ENCODE peak calls at places on chromosomes 13 and 19, in nine cellular contexts. M is adrenal gland; D is A673; W is AG04450; H is heart right ventricle; V is fibroblast of lung; K is MM.1S; R is skeletal muscle cell; S is CD4-positive, CD25-positive, alpha-beta regulatory T cell. O is an unnamed sample.

GRCh38 chr13:52835071-52835793 is 13.2 kb downstream of the PCDH8 start:
- DNase-seq in M (no peak), D (no peak), W (no peak), H (no peak), V (no peak), K (no peak), R (no peak), S (no peak), O (no peak)

GRCh38 chr19:4775627-4776152 is 15.8 kb upstream of the FEM1A start:
- DNase-seq in M (no peak), D (no peak), W (no peak), H (no peak), V (no peak), K (no peak), R (no peak), S (no peak), O (no peak)

GRCh38 chr19:34226036-34226435 is 28.3 kb upstream of the GARRE1 start:
- DNase-seq in M (no peak), D (no peak), W (no peak), H (no peak), V (no peak), K (no peak), R (no peak), S (no peak), O (no peak)

GRCh38 chr19:38070573-38070972 is 153.4 kb downstream of the DPF1 start:
- DNase-seq in M (no peak), D (no peak), W (peak; percentile 43), H (no peak), V (peak; percentile 43), K (no peak), R (no peak), S (no peak), O (peak; percentile 30)

GRCh38 chr19:29671393-29672076 is 6.3 kb downstream of the PLEKHF1 start:
- DNase-seq in M (no peak), D (no peak), W (no peak), H (peak; percentile 46), V (no peak), K (no peak), R (no peak), S (peak; percentile 74), O (no peak)

GRCh38 chr19:8081569-8082550 is 29.3 kb downstream of the CCL25 start:
- DNase-seq in M (no peak), D (peak; percentile 27), W (no peak), H (no peak), V (peak; percentile 22), K (no peak), R (no peak), S (no peak), O (peak; percentile 70)

GRCh38 chr13:77034883-77035282 is 7.9 kb upstream of the FBXL3 start:
- DNase-seq in M (no peak), D (no peak), W (no peak), H (no peak), V (peak; percentile 65), K (no peak), R (peak; percentile 54), S (no peak), O (no peak)

GRCh38 chr19:4523306-4524110 is 5.2 kb upstream of the PLIN4 start:
- DNase-seq in M (no peak), D (no peak), W (no peak), H (no peak), V (peak; percentile 36), K (peak; percentile 39), R (no peak), S (no peak), O (peak; percentile 63)

GRCh38 chr19:39224910-39225309 is 19.9 kb downstream of the IFNL3 start:
- DNase-seq in M (no peak), D (no peak), W (no peak), H (no peak), V (no peak), K (no peak), R (no peak), S (no peak), O (no peak)

GRCh38 chr19:35921012-35921411 is 12.9 kb upstream of the TYROBP start:
- DNase-seq in M (no peak), D (no peak), W (no peak), H (no peak), V (no peak), K (no peak), R (no peak), S (no peak), O (no peak)

GRCh38 chr13:99129050-99129449 is 71.6 kb upstream of the UBAC2 start:
- DNase-seq in M (no peak), D (no peak), W (no peak), H (no peak), V (no peak), K (peak; percentile 73), R (no peak), S (no peak), O (no peak)

GRCh38 chr13:62653371-62653770 is 1237.7 kb upstream of the PCDH20 start:
- DNase-seq in M (no peak), D (peak; percentile 5), W (no peak), H (no peak), V (no peak), K (no peak), R (peak; percentile 2), S (no peak), O (no peak)

DNA sequence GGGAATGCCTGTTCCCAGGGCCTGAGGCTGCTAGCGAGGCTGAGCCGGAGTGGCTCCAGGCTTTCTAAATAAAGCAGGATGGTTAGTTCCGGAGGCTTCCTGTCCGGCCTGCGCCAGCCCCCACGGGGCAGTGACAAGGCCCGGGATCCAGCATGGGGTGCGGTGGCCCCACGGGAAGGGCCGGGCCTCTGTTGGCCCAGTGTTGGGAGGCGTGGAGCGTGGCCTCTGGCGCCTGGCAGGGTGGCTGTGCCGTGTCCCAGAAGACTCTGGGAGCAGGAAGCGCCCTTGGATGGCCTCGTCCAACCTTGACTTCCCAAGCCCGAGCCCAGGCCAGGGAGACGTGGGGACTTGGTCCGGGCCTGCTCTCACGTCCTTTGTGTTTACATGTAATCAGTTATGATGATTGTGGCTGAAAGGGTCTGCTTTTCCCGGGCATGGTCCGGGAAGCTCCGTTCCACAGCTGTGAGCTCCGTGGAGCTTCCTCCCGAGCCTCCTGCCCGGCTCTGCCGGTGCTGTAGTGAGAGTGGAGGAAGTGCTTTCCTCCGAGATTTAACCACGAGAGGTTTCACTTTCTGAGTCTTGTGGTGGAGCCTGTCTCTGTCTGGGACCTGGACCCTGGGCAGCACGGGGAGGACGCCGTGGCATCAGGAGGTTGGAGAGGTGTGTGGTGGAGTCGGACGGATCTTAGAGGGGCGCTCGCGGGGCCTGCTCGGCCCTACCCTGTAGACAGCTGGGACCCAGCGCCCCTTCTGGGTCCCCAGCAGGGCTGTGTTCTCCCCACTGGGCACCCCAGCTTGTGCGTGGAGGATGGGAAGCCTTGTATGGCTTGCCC is 4.6 kb downstream of the GNA11 start:
- DNase-seq in M (peak; percentile 54), D (no peak), W (no peak), H (peak; percentile 85), V (peak; percentile 28), K (no peak), R (no peak), S (no peak), O (no peak)
- H3K4me3 ChIP-seq in M (peak overlapping the region; percentile 93), D (no peak overlapping the region), W (peak overlapping the region; percentile 41), H (peak overlapping the region; percentile 99), V (peak overlapping the region; percentile 36), K (no peak overlapping the region), R (peak overlapping the region; percentile 23), S (no peak overlapping the region), O (no peak overlapping the region)

GRCh38 chr19:49583239-49583638 is 2.1 kb downstream of the PRRG2 start:
- DNase-seq in M (no peak), D (no peak), W (no peak), H (no peak), V (no peak), K (no peak), R (no peak), S (no peak), O (no peak)

GRCh38 chr19:49580264-49581006 is at the start of gene NOSIP:
- DNase-seq in M (peak; percentile 94), D (peak; percentile 98), W (peak; percentile 91), H (peak; percentile 97), V (peak; percentile 98), K (peak; percentile 97), R (peak; percentile 87), S (peak; percentile 94), O (peak; percentile 98)

GRCh38 chr19:49579947-49580263 is 451 bp downstream of the NOSIP start:
- DNase-seq in M (no peak), D (no peak), W (no peak), H (no peak), V (no peak), K (no peak), R (no peak), S (no peak), O (no peak)

GRCh38 chr19:49581007-49581508 is at the start of gene PRRG2:
- DNase-seq in M (no peak), D (no peak), W (no peak), H (no peak), V (no peak), K (no peak), R (no peak), S (no peak), O (no peak)

DNA sequence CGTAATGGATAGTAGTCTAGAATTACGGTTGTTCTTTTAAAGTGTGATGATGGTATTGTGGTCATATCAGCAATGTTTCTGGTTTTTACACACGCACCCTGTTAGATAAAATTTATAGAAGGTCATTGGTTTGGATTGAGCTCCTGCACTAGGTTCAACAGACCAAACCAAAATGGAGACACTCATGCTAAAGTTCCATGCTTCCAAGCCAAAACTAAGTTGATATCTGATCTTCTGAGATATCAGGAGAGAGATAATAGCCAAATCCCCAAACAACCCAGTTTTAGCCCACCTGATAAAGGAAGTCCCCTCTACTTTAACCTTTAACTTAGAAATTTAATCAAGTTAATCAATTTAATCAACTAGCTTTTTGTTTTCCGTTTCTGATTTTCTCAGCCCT is 1.2 kb downstream of the NOSIP start:
- DNase-seq in M (no peak), D (no peak), W (no peak), H (no peak), V (no peak), K (no peak), R (no peak), S (no peak), O (no peak)
- H3K4me3 ChIP-seq in M (peak overlapping the region; percentile 76), D (peak overlapping the region; percentile 85), W (peak overlapping the region; percentile 97), H (no peak overlapping the region), V (peak overlapping the region; percentile 68), K (peak overlapping the region; percentile 77), R (peak overlapping the region; percentile 79), S (peak overlapping the region; percentile 94), O (peak overlapping the region; percentile 73)

DNA sequence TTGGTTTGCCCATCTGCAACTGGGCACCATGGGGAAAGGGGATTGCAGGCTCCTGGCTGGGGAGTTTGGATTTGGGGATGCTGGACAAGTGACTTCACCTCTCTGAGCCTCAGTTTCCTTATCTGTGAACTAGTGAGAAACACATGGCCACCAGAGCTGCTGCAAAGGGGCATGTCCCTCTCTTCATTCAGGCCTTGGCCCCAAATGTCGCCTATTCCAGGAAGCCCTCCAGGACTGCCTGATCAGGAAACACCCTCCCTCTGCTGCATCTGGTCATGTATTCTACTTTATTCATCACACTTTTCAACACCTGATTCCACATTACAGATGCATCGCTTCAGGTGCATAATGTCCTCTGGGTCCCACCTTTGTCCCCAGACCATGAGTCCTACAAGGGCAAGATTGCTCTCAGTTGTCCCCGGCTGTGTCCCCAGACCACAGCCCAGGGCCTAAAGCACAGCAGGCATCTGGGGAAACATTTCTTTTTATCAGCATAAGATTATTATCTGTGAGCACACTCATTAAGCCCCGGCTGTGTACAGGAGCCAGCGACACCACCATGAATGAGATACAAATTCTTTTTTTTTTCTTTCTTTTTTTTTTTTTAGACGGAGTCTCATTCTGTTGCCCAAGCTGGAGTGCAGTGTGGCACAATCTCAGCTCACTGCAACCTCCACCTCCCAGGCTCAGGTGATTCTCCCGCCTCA is 37.5 kb downstream of the ARRDC2 start:
- DNase-seq in M (no peak), D (no peak), W (no peak), H (no peak), V (no peak), K (peak; percentile 15), R (no peak), S (no peak), O (no peak)
- H3K4me3 ChIP-seq in M (peak overlapping the region; percentile 47), D (peak overlapping the region; percentile 35), W (peak overlapping the region; percentile 46), H (peak overlapping the region; percentile 33), V (peak overlapping the region; percentile 17), K (no peak overlapping the region), R (peak overlapping the region; percentile 29), S (peak overlapping the region; percentile 58), O (no peak overlapping the region)

GRCh38 chr19:20197747-20198146 is 30.7 kb downstream of the ZNF486 start:
- DNase-seq in M (no peak), D (no peak), W (no peak), H (no peak), V (no peak), K (no peak), R (no peak), S (no peak), O (no peak)
- H3K4me3 ChIP-seq in M (no peak overlapping the region), D (no peak overlapping the region), W (no peak overlapping the region), H (no peak overlapping the region), V (no peak overlapping the region), K (no peak overlapping the region), R (no peak overlapping the region), S (no peak overlapping the region), O (no peak overlapping the region)